ENCODE peak calls at places on chromosomes 12 and 14, in seven cellular contexts. A is AG20443, F is EL, K is AG10803, N is DMS79 treated with DMSO at 0.1 percent for 48 hours, W is tibial artery, O is fibroblast of mammary gland. T is an unnamed sample.

GRCh38 chr12:54853933-54854538 is at the start of gene MUCL1:
- DNase-seq in N (no peak), F (peak), O (peak), A (peak), W (peak), K (peak), T (peak)

GRCh38 chr14:76186318-76187027 is 34.8 kb downstream of the GPATCH2L start:
- DNase-seq in O (no peak), F (no peak), K (no peak), W (no peak), A (no peak), N (peak), T (no peak)

GRCh38 chr12:56636675-56637540 is 6.8 kb upstream of the BAZ2A start:
- DNase-seq in K (peak), O (peak), A (peak), W (peak), N (peak), F (peak), T (peak)

GRCh38 chr14:23556700-23557440 is 799 bp downstream of the THTPA start:
- DNase-seq in A (no peak), O (no peak), W (no peak), F (peak), N (no peak), K (no peak), T (no peak)

GRCh38 chr14:56154321-56154720 is 36.1 kb downstream of the PELI2 start:
- DNase-seq in K (no peak), W (no peak), F (no peak), N (no peak), A (no peak), O (no peak), T (no peak)

GRCh38 chr14:35435177-35435576 is 30.6 kb upstream of the NFKBIA start:
- DNase-seq in A (no peak), K (no peak), N (no peak), W (no peak), O (peak), F (peak), T (no peak)

GRCh38 chr12:54056110-54056509 is 2.5 kb downstream of the HOXC4 start:
- DNase-seq in F (no peak), N (no peak), A (no peak), W (no peak), O (no peak), K (no peak), T (no peak)

GRCh38 chr14:32576088-32576795 is 247.1 kb downstream of the AKAP6 start:
- DNase-seq in K (peak), F (peak), O (peak), N (peak), W (peak), A (peak), T (peak)

GRCh38 chr12:30578426-30578825 is 117.2 kb downstream of the IPO8 start:
- DNase-seq in O (no peak), K (no peak), A (no peak), N (no peak), W (no peak), F (no peak), T (no peak)

GRCh38 chr14:32478027-32478426 is 148.9 kb downstream of the AKAP6 start:
- DNase-seq in A (peak), F (peak), K (peak), N (no peak), O (peak), W (no peak), T (no peak)

GRCh38 chr12:1716911-1717310 is 26.0 kb downstream of the ADIPOR2 start:
- DNase-seq in A (peak), O (peak), F (no peak), W (no peak), N (no peak), K (no peak), T (peak)

GRCh38 chr14:105857816-105858675 is 331.7 kb downstream of the TMEM121 start:
- DNase-seq in W (peak), K (no peak), N (no peak), O (no peak), A (no peak), F (no peak), T (no peak)

GRCh38 chr12:27422697-27423096 is 23.8 kb upstream of the SMCO2 start:
- DNase-seq in A (no peak), W (no peak), O (no peak), K (no peak), N (no peak), F (no peak), T (no peak)

GRCh38 chr12:19846561-19846960 is 407.3 kb downstream of the AEBP2 start:
- DNase-seq in W (no peak), O (peak), K (peak), F (peak), N (no peak), A (no peak), T (peak)

T was measured in astrocyte of the spinal cord.